ENCODE peak calls at places on chromosomes 5 and 9, in eight cellular contexts. O is aorta; A is OCI-LY7; B is CD4-positive, alpha-beta memory T cell; Q is tibial artery; W is SJSA1; F is spleen; X is tibial nerve. K is an unnamed sample.
A peak's percentile ranks its signal among the peaks of the same experiment; 100 is the strongest.

GRCh38 chr5:76866503-76866902 is 16.7 kb downstream of the S100Z start:
- DNase-seq in O (no peak), A (no peak), B (no peak), Q (no peak), W (no peak), F (no peak), X (no peak), K (no peak)

GRCh38 chr5:61635271-61635670 is 303.2 kb downstream of the ZSWIM6 start:
- DNase-seq in O (no peak), A (no peak), B (no peak), Q (no peak), W (no peak), F (no peak), X (no peak), K (no peak)

GRCh38 chr5:1445313-1445894 is at the start of gene SLC6A3:
- DNase-seq in O (no peak), A (no peak), B (no peak), Q (no peak), W (peak; percentile 48), F (no peak), X (no peak), K (no peak)

GRCh38 chr5:56671571-56671970 is 143.8 kb upstream of the MAP3K1 start:
- DNase-seq in O (no peak), A (no peak), B (no peak), Q (no peak), W (no peak), F (no peak), X (no peak), K (no peak)

GRCh38 chr5:136435951-136436544 is 70.7 kb upstream of the TRPC7 start:
- DNase-seq in O (no peak), A (no peak), B (no peak), Q (no peak), W (no peak), F (no peak), X (no peak), K (no peak)

GRCh38 chr5:1772634-1773033 is 27.0 kb downstream of the MRPL36 start:
- DNase-seq in O (no peak), A (peak; percentile 51), B (no peak), Q (no peak), W (no peak), F (no peak), X (no peak), K (no peak)

GRCh38 chr5:127320032-127320945 is 29.7 kb downstream of the MEGF10 start:
- DNase-seq in O (no peak), A (peak; percentile 23), B (no peak), Q (no peak), W (no peak), F (no peak), X (no peak), K (no peak)

GRCh38 chr9:110178281-110178680 is 29.7 kb downstream of the C9orf152 start:
- DNase-seq in O (no peak), A (no peak), B (no peak), Q (no peak), W (no peak), F (no peak), X (no peak), K (no peak)

GRCh38 chr9:131579789-131580211 is 34.5 kb downstream of the PRRT1B start:
- DNase-seq in O (no peak), A (no peak), B (no peak), Q (no peak), W (no peak), F (no peak), X (no peak), K (no peak)

GRCh38 chr9:13791816-13792215 is 512.3 kb upstream of the MPDZ start:
- DNase-seq in O (no peak), A (no peak), B (no peak), Q (no peak), W (no peak), F (no peak), X (no peak), K (no peak)

GRCh38 chr9:98365227-98365669 is 109.8 kb upstream of the TBC1D2 start:
- DNase-seq in O (no peak), A (peak; percentile 37), B (no peak), Q (no peak), W (no peak), F (no peak), X (no peak), K (no peak)

GRCh38 chr9:91500509-91501011 is 76.9 kb upstream of the NFIL3 start:
- DNase-seq in O (peak; percentile 49), A (no peak), B (no peak), Q (no peak), W (peak; percentile 66), F (no peak), X (no peak), K (no peak)

GRCh38 chr5:73899055-73899454 is 273.1 kb downstream of the ARHGEF28 start:
- DNase-seq in O (no peak), A (peak; percentile 4), B (no peak), Q (no peak), W (no peak), F (no peak), X (no peak), K (no peak)

GRCh38 chr9:87586731-87587355 is 89.2 kb downstream of the DAPK1 start:
- DNase-seq in O (no peak), A (no peak), B (no peak), Q (no peak), W (no peak), F (no peak), X (no peak), K (no peak)

GRCh38 chr5:50744761-50745160 is 78.3 kb downstream of the PARP8 start:
- DNase-seq in O (no peak), A (peak; percentile 14), B (peak; percentile 32), Q (no peak), W (no peak), F (no peak), X (no peak), K (no peak)

GRCh38 chr9:20395671-20396070 is 226.6 kb downstream of the MLLT3 start:
- DNase-seq in O (no peak), A (no peak), B (no peak), Q (no peak), W (no peak), F (no peak), X (no peak), K (no peak)

GRCh38 chr9:127667906-127668305 is 38.9 kb upstream of the CFAP157 start:
- DNase-seq in O (no peak), A (no peak), B (no peak), Q (no peak), W (no peak), F (no peak), X (no peak), K (no peak)

GRCh38 chr9:81473206-81473605 is 216.1 kb downstream of the TLE1 start:
- DNase-seq in O (no peak), A (no peak), B (no peak), Q (no peak), W (no peak), F (no peak), X (no peak), K (no peak)

GRCh38 chr9:21902112-21902511 is 92.1 kb downstream of the CDKN2A start:
- DNase-seq in O (no peak), A (peak; percentile 15), B (no peak), Q (no peak), W (no peak), F (no peak), X (no peak), K (no peak)

GRCh38 chr9:37436540-37436939 is 14.0 kb downstream of the GRHPR start:
- DNase-seq in O (no peak), A (no peak), B (no peak), Q (no peak), W (no peak), F (no peak), X (no peak), K (no peak)
- H3K27ac ChIP-seq in O (no peak overlapping the region), A (no peak overlapping the region), B (no peak overlapping the region), Q (no peak overlapping the region), W (no peak overlapping the region), F (no peak overlapping the region), X (no peak overlapping the region), K (peak overlapping the region; percentile 55)

GRCh38 chr9:135902655-135903357 is 4.5 kb downstream of the CAMSAP1 start:
- DNase-seq in O (peak; percentile 5), A (no peak), B (no peak), Q (no peak), W (no peak), F (peak; percentile 54), X (no peak), K (no peak)
- H3K27ac ChIP-seq in O (no peak overlapping the region), A (no peak overlapping the region), B (no peak overlapping the region), Q (no peak overlapping the region), W (no peak overlapping the region), F (no peak overlapping the region), X (no peak overlapping the region), K (no peak overlapping the region)

GRCh38 chr5:102856374-102856748 is 101.3 kb downstream of the PAM start:
- DNase-seq in O (no peak), A (no peak), B (no peak), Q (no peak), W (no peak), F (no peak), X (no peak), K (no peak)

GRCh38 chr5:102858221-102858620 is 103.1 kb downstream of the PAM start:
- DNase-seq in O (no peak), A (no peak), B (no peak), Q (no peak), W (no peak), F (no peak), X (no peak), K (no peak)

GRCh38 chr5:102855684-102856373 is 100.7 kb downstream of the PAM start:
- DNase-seq in O (no peak), A (no peak), B (no peak), Q (no peak), W (no peak), F (no peak), X (no peak), K (no peak)

GRCh38 chr5:102858808-102859207 is 103.7 kb downstream of the PAM start:
- DNase-seq in O (no peak), A (no peak), B (no peak), Q (no peak), W (no peak), F (no peak), X (no peak), K (no peak)

DNA sequence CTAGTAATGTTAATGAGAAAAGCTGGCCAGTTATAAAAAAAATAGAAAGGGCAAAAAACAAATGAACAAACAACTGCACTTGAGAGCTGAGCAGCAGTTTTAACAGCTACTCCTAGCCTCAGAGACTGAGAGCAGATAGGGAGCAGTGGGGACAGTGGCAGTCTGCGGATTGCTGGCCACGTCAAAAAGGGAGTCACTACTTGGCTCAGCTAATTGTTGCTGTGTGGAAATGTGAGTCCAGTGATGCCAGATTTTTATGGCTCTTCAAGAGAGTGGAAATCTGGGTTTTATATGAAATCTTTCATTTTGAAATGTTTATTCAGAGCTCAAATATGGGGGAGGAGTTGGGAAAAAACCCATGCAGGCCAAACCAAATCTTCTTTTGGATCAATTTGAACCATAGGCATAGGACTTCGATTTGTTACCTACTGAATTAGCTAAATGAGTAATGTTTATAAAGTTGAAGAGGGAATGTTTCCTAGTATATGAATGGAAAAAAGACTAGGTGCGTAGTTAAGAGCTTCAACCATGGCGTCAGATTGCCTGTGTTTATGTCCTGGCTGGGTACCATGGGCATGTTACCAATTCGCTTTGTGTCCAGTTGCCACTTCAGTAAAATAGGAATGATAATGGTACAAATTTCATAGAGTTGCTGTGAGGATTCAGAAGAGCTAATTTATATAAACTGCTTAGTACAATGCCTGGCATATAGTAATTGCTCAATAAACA is 102.1 kb downstream of the PAM start:
- DNase-seq in O (peak; percentile 57), A (no peak), B (no peak), Q (peak; percentile 39), W (no peak), F (no peak), X (no peak), K (no peak)
- H3K27ac ChIP-seq in O (no peak overlapping the region), A (no peak overlapping the region), B (no peak overlapping the region), Q (peak overlapping the region; percentile 31), W (peak overlapping the region; percentile 67), F (no peak overlapping the region), X (no peak overlapping the region), K (no peak overlapping the region)

GRCh38 chr5:135034186-135034962 is at the start of gene PITX1:
- DNase-seq in O (no peak), A (peak; percentile 90), B (no peak), Q (peak; percentile 62), W (peak; percentile 94), F (no peak), X (no peak), K (no peak)
- H3K27ac ChIP-seq in O (no peak within 1 kb of the TSS), A (peak within 1 kb of the TSS; percentile 80), B (no peak within 1 kb of the TSS), Q (peak within 1 kb of the TSS; percentile 96), W (peak within 1 kb of the TSS; percentile 66), F (no peak within 1 kb of the TSS), X (no peak within 1 kb of the TSS), K (no peak within 1 kb of the TSS)

K was measured in caudate nucleus.